ENCODE peak calls at places on chromosomes 6 and 20, in six cellular contexts. O is non-pigmented ciliary epithelial cell, U is ACHN, G is NCI-H2171, E is AG09309, Q is RKO. N is an unnamed sample.

GRCh38 chr6:68777956-68778355 is 142.9 kb downstream of the ADGRB3 start:
- DNase-seq in E (no peak), O (peak), G (peak), Q (peak), U (peak), N (no peak)

GRCh38 chr20:10119336-10119735 is 84.5 kb downstream of the ANKEF1 start:
- DNase-seq in Q (no peak), O (no peak), E (no peak), U (no peak), G (no peak), N (no peak)

GRCh38 chr6:13375360-13375878 is 47.1 kb upstream of the TBC1D7 start:
- DNase-seq in U (no peak), Q (no peak), E (no peak), O (no peak), G (no peak), N (no peak)

GRCh38 chr20:58598271-58599015 is 52.6 kb upstream of the STX16 start:
- DNase-seq in U (no peak), G (no peak), O (no peak), Q (no peak), E (peak), N (no peak)

GRCh38 chr6:157269261-157269794 is 54.0 kb downstream of the TMEM242 start:
- DNase-seq in E (peak), U (no peak), O (peak), G (no peak), Q (no peak), N (peak)

GRCh38 chr6:145067430-145067829 is 667.9 kb downstream of the EPM2A start:
- DNase-seq in G (no peak), O (no peak), Q (no peak), U (no peak), E (no peak), N (no peak)

GRCh38 chr6:139853302-139853992 is 479.0 kb upstream of the CITED2 start:
- DNase-seq in O (peak), G (no peak), E (peak), U (peak), Q (no peak), N (peak)

GRCh38 chr20:14889503-14890125 is 552.2 kb upstream of the FLRT3 start:
- DNase-seq in U (no peak), O (no peak), E (no peak), Q (no peak), G (no peak), N (no peak)

GRCh38 chr6:156807028-156807427 is 29.9 kb downstream of the ARID1B start:
- DNase-seq in Q (no peak), U (no peak), O (no peak), E (no peak), G (no peak), N (no peak)

GRCh38 chr6:170297577-170298330 is 6.9 kb upstream of the DLL1 start:
- DNase-seq in G (no peak), Q (no peak), E (no peak), O (no peak), U (no peak), N (no peak)

GRCh38 chr6:14072084-14072483 is 45.5 kb upstream of the CD83 start:
- DNase-seq in Q (no peak), U (no peak), O (no peak), E (no peak), G (no peak), N (no peak)

GRCh38 chr20:6562111-6562510 is 205.4 kb upstream of the BMP2 start:
- DNase-seq in U (no peak), Q (no peak), E (no peak), O (peak), G (no peak), N (peak)

N was measured in kidney epithelial cell.